ENCODE peak calls at places on chromosome 15, in six cellular contexts. One of them, this sample, is unnamed.
A peak's percentile ranks its signal among the peaks of the same experiment; 100 is the strongest.

GRCh38 chr15:86425746-86426145 is 346.1 kb downstream of the AGBL1 start:
- DNase-seq in prostate gland: no peak
- DNase-seq in Peyer's patch: no peak
- DNase-seq in heart left ventricle: no peak
- DNase-seq in esophagus muscularis mucosa: no peak
- DNase-seq in tibial nerve: no peak
- DNase-seq in this sample: no peak

GRCh38 chr15:48897144-48897814 is 19.3 kb downstream of the EID1 start:
- DNase-seq in prostate gland: no peak
- DNase-seq in Peyer's patch: no peak
- DNase-seq in heart left ventricle: no peak
- DNase-seq in esophagus muscularis mucosa: no peak
- DNase-seq in tibial nerve: no peak
- DNase-seq in this sample: no peak

GRCh38 chr15:88719654-88720053 is 80.8 kb downstream of the ISG20 start:
- DNase-seq in Peyer's patch: peak; percentile 23
- DNase-seq in prostate gland: no peak
- DNase-seq in esophagus muscularis mucosa: no peak
- DNase-seq in heart left ventricle: no peak
- DNase-seq in tibial nerve: no peak
- DNase-seq in this sample: no peak

GRCh38 chr15:35757323-35757722 is 211.4 kb upstream of the DPH6 start:
- DNase-seq in tibial nerve: no peak
- DNase-seq in Peyer's patch: no peak
- DNase-seq in esophagus muscularis mucosa: no peak
- DNase-seq in heart left ventricle: no peak
- DNase-seq in prostate gland: no peak
- DNase-seq in this sample: no peak

GRCh38 chr15:77118787-77119410 is 48.0 kb upstream of the TSPAN3 start:
- DNase-seq in esophagus muscularis mucosa: peak; percentile 47
- DNase-seq in prostate gland: peak; percentile 42
- DNase-seq in heart left ventricle: no peak
- DNase-seq in Peyer's patch: peak; percentile 74
- DNase-seq in tibial nerve: no peak
- DNase-seq in this sample: no peak

GRCh38 chr15:42065008-42065407 is 29.4 kb downstream of the PLA2G4D start:
- DNase-seq in Peyer's patch: no peak
- DNase-seq in prostate gland: no peak
- DNase-seq in esophagus muscularis mucosa: no peak
- DNase-seq in tibial nerve: no peak
- DNase-seq in heart left ventricle: no peak
- DNase-seq in this sample: no peak

GRCh38 chr15:68197170-68197492 is 8.0 kb downstream of the CALML4 start:
- DNase-seq in esophagus muscularis mucosa: no peak
- DNase-seq in Peyer's patch: peak; percentile 38
- DNase-seq in tibial nerve: no peak
- DNase-seq in prostate gland: no peak
- DNase-seq in heart left ventricle: no peak
- DNase-seq in this sample: peak; percentile 38

GRCh38 chr15:74008901-74009300 is 14.4 kb downstream of the PML start:
- DNase-seq in tibial nerve: no peak
- DNase-seq in Peyer's patch: no peak
- DNase-seq in heart left ventricle: no peak
- DNase-seq in esophagus muscularis mucosa: no peak
- DNase-seq in prostate gland: no peak
- DNase-seq in this sample: no peak

GRCh38 chr15:70778258-70779076 is 15.1 kb upstream of the UACA start:
- DNase-seq in esophagus muscularis mucosa: peak; percentile 17
- DNase-seq in Peyer's patch: no peak
- DNase-seq in heart left ventricle: no peak
- DNase-seq in prostate gland: no peak
- DNase-seq in tibial nerve: no peak
- DNase-seq in this sample: no peak

GRCh38 chr15:57227899-57228298 is 148.4 kb upstream of the CGNL1 start:
- DNase-seq in Peyer's patch: no peak
- DNase-seq in esophagus muscularis mucosa: no peak
- DNase-seq in tibial nerve: no peak
- DNase-seq in prostate gland: no peak
- DNase-seq in heart left ventricle: no peak
- DNase-seq in this sample: no peak

GRCh38 chr15:31329640-31330010 is 3.0 kb downstream of the KLF13 start:
- DNase-seq in Peyer's patch: no peak
- DNase-seq in prostate gland: no peak
- DNase-seq in tibial nerve: no peak
- DNase-seq in heart left ventricle: no peak
- DNase-seq in esophagus muscularis mucosa: no peak
- DNase-seq in this sample: no peak

GRCh38 chr15:57548835-57549234 is 42.9 kb upstream of the MYZAP start:
- DNase-seq in tibial nerve: no peak
- DNase-seq in Peyer's patch: no peak
- DNase-seq in heart left ventricle: no peak
- DNase-seq in prostate gland: no peak
- DNase-seq in esophagus muscularis mucosa: no peak
- DNase-seq in this sample: no peak

GRCh38 chr15:96324192-96324895 is 6.2 kb upstream of the NR2F2 start:
- DNase-seq in tibial nerve: peak; percentile 57
- DNase-seq in prostate gland: no peak
- DNase-seq in Peyer's patch: no peak
- DNase-seq in heart left ventricle: no peak
- DNase-seq in esophagus muscularis mucosa: no peak
- DNase-seq in this sample: no peak

GRCh38 chr15:90917569-90917968 is 14.5 kb downstream of the MAN2A2 start:
- DNase-seq in Peyer's patch: no peak
- DNase-seq in esophagus muscularis mucosa: no peak
- DNase-seq in tibial nerve: no peak
- DNase-seq in prostate gland: no peak
- DNase-seq in heart left ventricle: no peak
- DNase-seq in this sample: no peak

GRCh38 chr15:74389115-74390048 is 21.9 kb upstream of the CYP11A1 start:
- DNase-seq in heart left ventricle: no peak
- DNase-seq in Peyer's patch: no peak
- DNase-seq in tibial nerve: no peak
- DNase-seq in esophagus muscularis mucosa: no peak
- DNase-seq in prostate gland: no peak
- DNase-seq in this sample: no peak

GRCh38 chr15:37536967-37537624 is 397.3 kb upstream of the TMCO5A start:
- DNase-seq in Peyer's patch: no peak
- DNase-seq in tibial nerve: no peak
- DNase-seq in prostate gland: no peak
- DNase-seq in esophagus muscularis mucosa: no peak
- DNase-seq in heart left ventricle: no peak
- DNase-seq in this sample: no peak

GRCh38 chr15:45457641-45458539 is 64.7 kb downstream of the SLC30A4 start:
- DNase-seq in prostate gland: peak; percentile 82
- DNase-seq in tibial nerve: peak; percentile 30
- DNase-seq in Peyer's patch: peak; percentile 90
- DNase-seq in esophagus muscularis mucosa: no peak
- DNase-seq in heart left ventricle: peak; percentile 48
- DNase-seq in this sample: no peak

GRCh38 chr15:70526221-70526973 is 237.0 kb downstream of the UACA start:
- DNase-seq in esophagus muscularis mucosa: no peak
- DNase-seq in prostate gland: peak; percentile 89
- DNase-seq in heart left ventricle: no peak
- DNase-seq in tibial nerve: peak; percentile 23
- DNase-seq in Peyer's patch: peak; percentile 71
- DNase-seq in this sample: no peak

GRCh38 chr15:95872366-95872771 is 458.1 kb upstream of the NR2F2 start:
- DNase-seq in tibial nerve: no peak
- DNase-seq in heart left ventricle: no peak
- DNase-seq in Peyer's patch: no peak
- DNase-seq in esophagus muscularis mucosa: no peak
- DNase-seq in prostate gland: no peak
- DNase-seq in this sample: no peak

GRCh38 chr15:29685156-29686078 is 136.9 kb downstream of the TJP1 start:
- DNase-seq in tibial nerve: no peak
- DNase-seq in Peyer's patch: no peak
- DNase-seq in prostate gland: no peak
- DNase-seq in heart left ventricle: no peak
- DNase-seq in esophagus muscularis mucosa: no peak
- DNase-seq in this sample: no peak

GRCh38 chr15:68553994-68554715 is 24.6 kb upstream of the CORO2B start:
- DNase-seq in esophagus muscularis mucosa: peak; percentile 93
- DNase-seq in prostate gland: peak; percentile 58
- DNase-seq in heart left ventricle: peak; percentile 56
- DNase-seq in tibial nerve: peak; percentile 58
- DNase-seq in Peyer's patch: peak; percentile 81
- DNase-seq in this sample: no peak

GRCh38 chr15:43208052-43209002 is 12.5 kb downstream of the EPB42 start:
- DNase-seq in prostate gland: no peak
- DNase-seq in heart left ventricle: no peak
- DNase-seq in Peyer's patch: no peak
- DNase-seq in tibial nerve: no peak
- DNase-seq in esophagus muscularis mucosa: peak; percentile 91
- DNase-seq in this sample: no peak

DNA sequence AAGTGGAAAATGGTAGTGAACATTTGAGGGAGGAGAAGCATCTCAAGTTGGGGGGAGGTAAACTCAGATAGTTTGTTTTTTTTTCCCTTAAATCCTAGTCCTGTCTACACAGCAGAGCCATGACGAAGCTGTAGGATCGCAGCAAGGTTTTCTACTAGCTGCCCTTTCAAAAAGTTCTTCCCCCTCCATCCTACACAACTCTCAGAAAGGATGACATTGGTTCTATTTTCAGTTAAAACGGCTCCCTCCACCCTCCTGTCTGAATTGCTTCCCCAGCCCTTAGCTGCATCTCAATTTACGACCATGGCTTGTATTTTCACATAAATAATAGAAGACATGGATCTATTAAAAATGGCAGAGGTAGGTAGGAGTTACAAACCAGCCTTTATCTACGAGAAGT is 2.2 kb downstream of the HOMER2 start:
- DNase-seq in Peyer's patch: no peak
- DNase-seq in esophagus muscularis mucosa: no peak
- DNase-seq in prostate gland: no peak
- DNase-seq in tibial nerve: no peak
- DNase-seq in heart left ventricle: no peak
- DNase-seq in this sample: no peak
- TF ChIP-seq POLR2A in Peyer's patch: no peak
- TF ChIP-seq POLR2A in esophagus muscularis mucosa: no peak
- TF ChIP-seq POLR2A in prostate gland: no peak
- TF ChIP-seq POLR2A in tibial nerve: no peak
- TF ChIP-seq POLR2A in heart left ventricle: no peak
- TF ChIP-seq POLR2A in this sample: no peak

GRCh38 chr15:89822611-89822950 is 7.9 kb upstream of the ANPEP start:
- DNase-seq in heart left ventricle: no peak
- DNase-seq in Peyer's patch: no peak
- DNase-seq in esophagus muscularis mucosa: no peak
- DNase-seq in tibial nerve: no peak
- DNase-seq in prostate gland: no peak
- DNase-seq in this sample: no peak

GRCh38 chr15:89822951-89823701 is 8.5 kb upstream of the ANPEP start:
- DNase-seq in prostate gland: no peak
- DNase-seq in Peyer's patch: no peak
- DNase-seq in tibial nerve: no peak
- DNase-seq in esophagus muscularis mucosa: no peak
- DNase-seq in heart left ventricle: no peak
- DNase-seq in this sample: no peak

GRCh38 chr15:89818287-89818686 is 3.6 kb upstream of the ANPEP start:
- DNase-seq in esophagus muscularis mucosa: no peak
- DNase-seq in prostate gland: no peak
- DNase-seq in Peyer's patch: no peak
- DNase-seq in tibial nerve: no peak
- DNase-seq in heart left ventricle: no peak
- DNase-seq in this sample: no peak

GRCh38 chr15:89822030-89822429 is 7.4 kb upstream of the ANPEP start:
- DNase-seq in prostate gland: no peak
- DNase-seq in Peyer's patch: no peak
- DNase-seq in tibial nerve: no peak
- DNase-seq in esophagus muscularis mucosa: no peak
- DNase-seq in heart left ventricle: no peak
- DNase-seq in this sample: no peak

GRCh38 chr15:89820651-89821611 is 6.3 kb upstream of the ANPEP start:
- DNase-seq in heart left ventricle: no peak
- DNase-seq in prostate gland: no peak
- DNase-seq in Peyer's patch: no peak
- DNase-seq in esophagus muscularis mucosa: no peak
- DNase-seq in tibial nerve: no peak
- DNase-seq in this sample: no peak
- TF ChIP-seq POLR2A in heart left ventricle: no peak
- TF ChIP-seq POLR2A in prostate gland: no peak
- TF ChIP-seq POLR2A in Peyer's patch: no peak
- TF ChIP-seq POLR2A in esophagus muscularis mucosa: no peak
- TF ChIP-seq POLR2A in tibial nerve: no peak
- TF ChIP-seq POLR2A in this sample: no peak

DNA sequence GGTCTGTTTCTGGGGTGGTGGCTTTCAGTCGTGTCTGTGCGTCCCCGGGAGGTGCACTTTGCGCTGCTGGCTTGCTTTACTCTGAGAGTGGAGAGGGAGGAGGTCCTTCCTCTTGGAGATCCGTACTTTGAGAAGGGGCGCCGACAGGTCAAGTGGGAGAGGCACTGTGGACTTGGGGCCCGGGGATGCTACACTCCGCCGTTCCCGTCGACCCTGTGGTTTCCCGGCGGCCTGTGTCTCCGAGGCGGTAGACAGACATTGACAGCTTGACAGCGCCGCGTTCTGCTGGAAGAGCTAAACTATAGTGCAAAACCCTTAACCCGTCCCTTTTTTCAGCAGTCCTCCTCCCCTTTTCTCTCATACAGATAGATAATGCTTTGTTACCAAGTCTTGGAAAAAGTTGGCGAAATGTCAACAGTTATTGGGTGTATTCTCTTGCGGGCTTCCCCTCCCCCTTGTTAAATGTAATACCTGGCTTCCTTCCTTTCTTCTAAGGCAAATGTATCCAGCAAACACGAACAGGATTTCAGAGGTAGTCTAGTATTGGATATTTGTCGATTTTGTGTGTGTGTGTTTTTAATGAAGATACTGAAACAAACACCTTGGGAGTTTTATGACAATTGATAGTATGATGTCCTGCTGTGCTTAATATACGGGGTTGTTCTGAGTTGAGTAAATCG is 6.6 kb downstream of the TPM1 start:
- DNase-seq in tibial nerve: no peak
- DNase-seq in prostate gland: peak; percentile 44
- DNase-seq in heart left ventricle: no peak
- DNase-seq in esophagus muscularis mucosa: no peak
- DNase-seq in Peyer's patch: peak; percentile 73
- DNase-seq in this sample: no peak
- TF ChIP-seq POLR2A in tibial nerve: no peak
- TF ChIP-seq POLR2A in prostate gland: no peak
- TF ChIP-seq POLR2A in heart left ventricle: no peak
- TF ChIP-seq POLR2A in esophagus muscularis mucosa: no peak
- TF ChIP-seq POLR2A in Peyer's patch: peak; percentile 23
- TF ChIP-seq POLR2A in this sample: no peak

GRCh38 chr15:65095011-65095746 is 18.6 kb downstream of the KBTBD13 start:
- DNase-seq in heart left ventricle: no peak
- DNase-seq in tibial nerve: no peak
- DNase-seq in esophagus muscularis mucosa: no peak
- DNase-seq in Peyer's patch: peak; percentile 83
- DNase-seq in prostate gland: no peak
- DNase-seq in this sample: no peak

GRCh38 chr15:65095747-65096104 is 19.2 kb downstream of the KBTBD13 start:
- DNase-seq in tibial nerve: no peak
- DNase-seq in esophagus muscularis mucosa: no peak
- DNase-seq in prostate gland: no peak
- DNase-seq in heart left ventricle: no peak
- DNase-seq in Peyer's patch: peak; percentile 23
- DNase-seq in this sample: no peak

GRCh38 chr15:65092046-65092770 is 15.7 kb downstream of the KBTBD13 start:
- DNase-seq in Peyer's patch: peak; percentile 7
- DNase-seq in heart left ventricle: no peak
- DNase-seq in esophagus muscularis mucosa: no peak
- DNase-seq in prostate gland: no peak
- DNase-seq in tibial nerve: no peak
- DNase-seq in this sample: no peak

GRCh38 chr15:65092911-65093792 is 16.6 kb downstream of the KBTBD13 start:
- DNase-seq in esophagus muscularis mucosa: no peak
- DNase-seq in tibial nerve: no peak
- DNase-seq in prostate gland: no peak
- DNase-seq in heart left ventricle: no peak
- DNase-seq in Peyer's patch: peak; percentile 37
- DNase-seq in this sample: no peak

GRCh38 chr15:65094294-65094995 is 17.9 kb downstream of the KBTBD13 start:
- DNase-seq in esophagus muscularis mucosa: no peak
- DNase-seq in heart left ventricle: peak; percentile 79
- DNase-seq in prostate gland: no peak
- DNase-seq in Peyer's patch: peak; percentile 47
- DNase-seq in tibial nerve: no peak
- DNase-seq in this sample: no peak
- TF ChIP-seq POLR2A in esophagus muscularis mucosa: no peak
- TF ChIP-seq POLR2A in heart left ventricle: no peak
- TF ChIP-seq POLR2A in prostate gland: no peak
- TF ChIP-seq POLR2A in Peyer's patch: no peak
- TF ChIP-seq POLR2A in tibial nerve: no peak
- TF ChIP-seq POLR2A in this sample: no peak

This sample was measured in GM12892.